ENCODE peak calls at places on chromosomes 7 and 10, in eight cellular contexts. G is endodermal cell, V is T follicular helper cell, U is KBM-7, O is MG63, L is colonic mucosa, Q is esophagus squamous epithelium, K is NCI-H2081. R is an unnamed sample.

GRCh38 chr7:89958525-89959068 is 195.7 kb upstream of the STEAP1 start:
- DNase-seq in L (no peak), U (no peak), K (no peak), Q (no peak), G (no peak), V (no peak), O (no peak), R (no peak)

GRCh38 chr10:26441491-26442214 is 3.5 kb downstream of the APBB1IP start:
- DNase-seq in O (no peak), Q (no peak), V (peak; percentile 27), U (no peak), G (no peak), L (no peak), K (no peak), R (no peak)

GRCh38 chr7:2465928-2466327 is 10.3 kb downstream of the GRIFIN start:
- DNase-seq in V (no peak), O (no peak), L (no peak), K (peak; percentile 11), G (no peak), U (no peak), Q (no peak), R (no peak)

GRCh38 chr10:117823980-117824379 is 222.8 kb downstream of the RAB11FIP2 start:
- DNase-seq in G (peak; percentile 17), L (no peak), V (no peak), K (no peak), U (no peak), Q (no peak), O (no peak), R (no peak)

GRCh38 chr7:127809285-127809702 is 157.3 kb downstream of the SND1 start:
- DNase-seq in G (no peak), O (no peak), K (peak; percentile 19), V (no peak), U (no peak), Q (no peak), L (no peak), R (no peak)

GRCh38 chr10:14063531-14064317 is 267.0 kb downstream of the FRMD4A start:
- DNase-seq in G (no peak), O (peak; percentile 49), U (no peak), V (no peak), L (no peak), Q (no peak), K (no peak), R (no peak)

GRCh38 chr7:30308392-30308791 is 24.0 kb downstream of the ZNRF2 start:
- DNase-seq in Q (no peak), G (no peak), K (no peak), L (no peak), V (no peak), O (no peak), U (no peak), R (no peak)

GRCh38 chr10:6498771-6499170 is 81.3 kb downstream of the PRKCQ start:
- DNase-seq in V (peak; percentile 39), U (no peak), Q (no peak), K (no peak), G (no peak), O (no peak), L (no peak), R (peak; percentile 56)

GRCh38 chr10:118979661-118980060 is 49.9 kb upstream of the NANOS1 start:
- DNase-seq in O (no peak), V (no peak), G (no peak), L (no peak), U (no peak), Q (no peak), K (no peak), R (no peak)

GRCh38 chr10:36313142-36313541 is 671.0 kb upstream of the FZD8 start:
- DNase-seq in G (no peak), Q (no peak), U (no peak), K (no peak), O (no peak), L (no peak), V (no peak), R (no peak)

GRCh38 chr7:45267262-45267661 is 109.7 kb downstream of the RAMP3 start:
- DNase-seq in U (no peak), O (no peak), Q (no peak), K (no peak), L (no peak), G (peak; percentile 65), V (no peak), R (no peak)

GRCh38 chr7:5695037-5695708 is 86.3 kb downstream of the RNF216 start:
- DNase-seq in G (no peak), O (no peak), L (no peak), U (peak; percentile 27), Q (no peak), V (peak; percentile 72), K (no peak), R (peak; percentile 31)

GRCh38 chr10:36888925-36889573 is 236.3 kb upstream of the ANKRD30A start:
- DNase-seq in L (peak; percentile 35), U (peak; percentile 64), G (peak; percentile 84), Q (no peak), V (peak; percentile 18), K (peak; percentile 12), O (no peak), R (peak; percentile 49)

GRCh38 chr7:44712012-44712411 is 36.6 kb upstream of the ZMIZ2 start:
- DNase-seq in Q (no peak), V (no peak), O (no peak), U (no peak), K (no peak), L (no peak), G (no peak), R (no peak)

GRCh38 chr10:93186631-93187030 is 112.9 kb downstream of the CYP26A1 start:
- DNase-seq in Q (no peak), U (no peak), V (no peak), L (no peak), G (no peak), K (no peak), O (no peak), R (no peak)

GRCh38 chr7:6578114-6579084 is 1.1 kb downstream of the ZDHHC4 start:
- DNase-seq in O (no peak), G (peak; percentile 60), V (no peak), K (no peak), U (no peak), L (no peak), Q (no peak), R (no peak)

GRCh38 chr7:127629268-127629854 is 11.4 kb upstream of the PAX4 start:
- DNase-seq in L (peak; percentile 28), G (peak; percentile 98), Q (no peak), V (no peak), K (peak; percentile 1), O (no peak), U (peak; percentile 52), R (peak; percentile 35)

GRCh38 chr7:140160308-140160707 is 16.5 kb downstream of the KDM7A start:
- DNase-seq in O (no peak), L (no peak), U (no peak), G (peak; percentile 71), Q (no peak), K (no peak), V (no peak), R (peak; percentile 29)

GRCh38 chr10:119138341-119139306 is 26.9 kb downstream of the SFXN4 start:
- DNase-seq in V (no peak), O (no peak), L (no peak), U (no peak), K (no peak), Q (no peak), G (no peak), R (no peak)

GRCh38 chr7:103075337-103075918 is 488 bp downstream of the ARMC10 start:
- DNase-seq in V (peak; percentile 45), U (peak; percentile 57), Q (peak; percentile 37), L (peak; percentile 52), O (peak; percentile 56), G (peak; percentile 91), K (peak; percentile 52), R (peak; percentile 41)

GRCh38 chr7:23012797-23013714 is 874 bp downstream of the HYCC1 start:
- DNase-seq in G (peak; percentile 78), O (peak; percentile 42), U (peak; percentile 53), K (peak; percentile 44), V (no peak), Q (no peak), L (peak; percentile 29), R (peak; percentile 37)

GRCh38 chr7:8175929-8176369 is 86.0 kb downstream of the ICA1 start:
- DNase-seq in U (no peak), Q (no peak), K (no peak), G (no peak), V (no peak), O (no peak), L (no peak), R (no peak)

GRCh38 chr10:94859086-94859485 is 79.4 kb upstream of the CYP2C9 start:
- DNase-seq in U (no peak), L (no peak), O (no peak), V (no peak), G (no peak), K (no peak), Q (no peak), R (no peak)

GRCh38 chr7:132536646-132537395 is 39.4 kb downstream of the PLXNA4 start:
- DNase-seq in L (no peak), K (no peak), V (no peak), O (peak; percentile 65), Q (no peak), U (no peak), G (peak; percentile 52), R (no peak)

GRCh38 chr10:28179490-28180099 is 123.3 kb downstream of the MPP7 start:
- DNase-seq in Q (no peak), L (peak; percentile 38), K (peak; percentile 26), V (no peak), O (no peak), U (peak; percentile 55), G (no peak), R (peak; percentile 61)

GRCh38 chr7:111741811-111742240 is 179.5 kb upstream of the IMMP2L start:
- DNase-seq in O (no peak), K (peak; percentile 76), V (peak; percentile 4), L (peak; percentile 45), G (peak; percentile 82), Q (no peak), U (peak; percentile 83), R (peak; percentile 73)

GRCh38 chr10:103605359-103606156 is 112.1 kb downstream of the NEURL1 start:
- DNase-seq in Q (no peak), K (peak; percentile 4), L (peak; percentile 68), O (peak; percentile 26), U (peak; percentile 58), G (peak; percentile 88), V (peak; percentile 28), R (peak; percentile 28)